ENCODE peak calls at places on chromosomes 11 and 22, in ten cellular contexts. Q, W, Y, O, P, Z, X, F, N and S are unnamed samples.

GRCh38 chr11:134727636-134728035 is 315.6 kb upstream of the B3GAT1 start:
- DNase-seq in X (no peak), Z (no peak), P (no peak), F (no peak), Y (no peak), O (no peak), Q (no peak), N (no peak), W (no peak), S (no peak)

GRCh38 chr11:85970593-85970992 is 98.3 kb downstream of the PICALM start:
- DNase-seq in O (no peak), Q (no peak), W (no peak), F (no peak), N (no peak), P (no peak), Z (no peak), X (no peak), Y (no peak), S (no peak)

GRCh38 chr11:70581991-70582885 is 183.9 kb downstream of the CTTN start:
- DNase-seq in P (no peak), O (peak), Y (no peak), F (no peak), W (no peak), Q (no peak), Z (no peak), N (no peak), X (no peak), S (no peak)

GRCh38 chr22:46056169-46057041 is 79.4 kb upstream of the WNT7B start:
- DNase-seq in P (peak), N (no peak), X (no peak), F (no peak), Z (peak), O (peak), W (no peak), Y (no peak), Q (no peak), S (no peak)

GRCh38 chr11:19259487-19260345 is 19.0 kb upstream of the E2F8 start:
- DNase-seq in P (peak), X (peak), N (peak), Y (peak), W (peak), Z (peak), O (peak), Q (peak), F (peak), S (peak)

GRCh38 chr11:58513747-58514367 is 6.0 kb upstream of the OR5B21 start:
- DNase-seq in F (peak), O (no peak), Q (no peak), N (peak), X (no peak), P (peak), Z (peak), Y (no peak), W (peak), S (peak)

GRCh38 chr11:119470316-119471266 is 47.6 kb upstream of the THY1 start:
- DNase-seq in X (no peak), Y (no peak), N (no peak), F (peak), O (no peak), W (peak), Q (peak), P (no peak), Z (peak), S (peak)

GRCh38 chr11:70495351-70496310 is 97.3 kb downstream of the CTTN start:
- DNase-seq in Z (no peak), Y (no peak), X (no peak), N (no peak), W (no peak), P (peak), F (no peak), O (peak), Q (no peak), S (no peak)

GRCh38 chr11:23755076-23755475 is 741.8 kb upstream of the LUZP2 start:
- DNase-seq in N (no peak), Y (no peak), X (no peak), Q (no peak), O (no peak), F (no peak), P (no peak), W (peak), Z (peak), S (no peak)

GRCh38 chr22:37182101-37182948 is 5.7 kb downstream of the C1QTNF6 start:
- DNase-seq in F (no peak), X (no peak), Z (no peak), O (peak), P (no peak), W (no peak), N (no peak), Y (no peak), Q (peak), S (peak)

GRCh38 chr11:28106351-28107043 is 1.5 kb downstream of the KIF18A start:
- DNase-seq in P (no peak), W (no peak), O (no peak), X (no peak), Q (no peak), F (no peak), Y (no peak), Z (no peak), N (no peak), S (no peak)

GRCh38 chr11:12625438-12626071 is 48.7 kb upstream of the TEAD1 start:
- DNase-seq in W (peak), O (no peak), F (peak), Y (no peak), N (no peak), X (no peak), Z (peak), P (no peak), Q (no peak), S (no peak)

GRCh38 chr11:58788355-58789023 is 56.0 kb downstream of the GLYATL2 start:
- DNase-seq in P (peak), O (peak), N (peak), Z (peak), F (peak), Q (no peak), X (peak), W (peak), Y (peak), S (peak)

GRCh38 chr11:72842644-72843330 is 28.6 kb downstream of the ATG16L2 start:
- DNase-seq in Y (no peak), X (no peak), Z (no peak), P (no peak), F (no peak), W (no peak), Q (no peak), O (no peak), N (no peak), S (no peak)

GRCh38 chr11:133942594-133942993 is 14.2 kb downstream of the IGSF9B start:
- DNase-seq in X (no peak), O (no peak), N (no peak), Z (no peak), Y (no peak), W (no peak), P (no peak), Q (no peak), F (no peak), S (no peak)

GRCh38 chr22:22244337-22245250 is at the start of gene VPREB1:
- DNase-seq in O (no peak), N (no peak), F (no peak), X (no peak), Z (no peak), P (no peak), Y (no peak), W (no peak), Q (no peak), S (peak)

GRCh38 chr22:36282078-36282831 is 29.3 kb downstream of the APOL1 start:
- DNase-seq in P (no peak), O (peak), N (no peak), W (no peak), F (no peak), Q (no peak), X (no peak), Z (no peak), Y (no peak), S (no peak)

GRCh38 chr11:99682646-99683045 is 661.9 kb downstream of the CNTN5 start:
- DNase-seq in N (no peak), Q (no peak), F (no peak), Y (no peak), X (no peak), W (no peak), P (no peak), Z (no peak), O (no peak), S (no peak)

GRCh38 chr11:47177229-47177845 is 658 bp upstream of the ARFGAP2 start:
- DNase-seq in Y (peak), F (peak), P (peak), W (peak), Q (peak), N (peak), O (no peak), Z (peak), X (peak), S (peak)

GRCh38 chr22:28181332-28181731 is 262.3 kb upstream of the PITPNB start:
- DNase-seq in O (no peak), Z (peak), W (peak), N (no peak), X (no peak), F (no peak), Q (no peak), Y (no peak), P (peak), S (no peak)

GRCh38 chr22:49320714-49321476 is 506.8 kb downstream of the BRD1 start:
- DNase-seq in N (no peak), W (no peak), Q (no peak), F (no peak), Z (no peak), O (no peak), P (no peak), Y (no peak), X (no peak), S (no peak)

GRCh38 chr22:28795932-28796856 is 4.2 kb downstream of the XBP1 start:
- DNase-seq in O (no peak), W (no peak), Z (no peak), F (no peak), Y (no peak), P (no peak), N (no peak), Q (no peak), X (no peak), S (no peak)

GRCh38 chr22:22911327-22912134 is 23.9 kb downstream of the IGLL5 start:
- DNase-seq in F (no peak), P (no peak), Z (no peak), W (no peak), Q (no peak), O (no peak), X (no peak), N (no peak), Y (no peak), S (no peak)

GRCh38 chr22:27257987-27258386 is 543.6 kb downstream of the MN1 start:
- DNase-seq in O (no peak), W (no peak), X (no peak), Q (no peak), N (no peak), Y (no peak), F (no peak), Z (no peak), P (no peak), S (no peak)

GRCh38 chr22:32202161-32202538 is 2.7 kb downstream of the RFPL2 start:
- DNase-seq in P (no peak), F (no peak), N (no peak), X (no peak), Y (no peak), Q (no peak), Z (no peak), W (no peak), O (no peak), S (no peak)

GRCh38 chr22:34414467-34415440 is 494.5 kb upstream of the LARGE1 start:
- DNase-seq in W (no peak), Q (no peak), Y (no peak), F (no peak), O (peak), P (peak), X (peak), Z (peak), N (peak), S (peak)

GRCh38 chr11:11731311-11732083 is 109.7 kb upstream of the GALNT18 start:
- DNase-seq in X (no peak), O (no peak), Z (peak), W (no peak), N (no peak), P (peak), Y (no peak), Q (no peak), F (peak), S (no peak)

GRCh38 chr22:44698531-44699421 is 3.2 kb upstream of the PRR5 start:
- DNase-seq in P (no peak), Y (no peak), Z (peak), W (peak), Q (no peak), F (no peak), O (no peak), N (no peak), X (no peak), S (peak)

GRCh38 chr11:29324328-29324727 is 692.5 kb downstream of the KCNA4 start:
- DNase-seq in Q (no peak), Y (no peak), P (no peak), F (no peak), Z (peak), W (peak), O (no peak), N (no peak), X (no peak), S (no peak)

GRCh38 chr11:125110996-125111340 is 458 bp downstream of the TMEM218 start:
- DNase-seq in N (no peak), W (no peak), Z (peak), O (no peak), Q (no peak), P (peak), F (no peak), Y (no peak), X (no peak), S (no peak)

GRCh38 chr11:33907419-33907818 is 15.5 kb upstream of the LMO2 start:
- DNase-seq in F (no peak), P (no peak), Z (no peak), X (no peak), N (no peak), O (no peak), Y (no peak), W (no peak), Q (no peak), S (no peak)

GRCh38 chr11:42819126-42819525 is 492.7 kb upstream of the API5 start:
- DNase-seq in F (no peak), P (no peak), W (no peak), O (no peak), Y (no peak), Q (no peak), X (no peak), N (no peak), Z (no peak), S (no peak)